ENCODE peak calls at places on chromosomes 6 and 20, in four cellular contexts. K is GM12878, Y is H1, L is HepG2. G is an unnamed sample.

GRCh38 chr6:127539292-127539691 is 20.2 kb upstream of the MTCL3 start:
- DNase-seq in Y (no peak), L (no peak), K (no peak), G (no peak)

GRCh38 chr6:104623052-104623690 is 236.5 kb downstream of the HACE1 start:
- DNase-seq in Y (no peak), K (no peak), L (no peak), G (no peak)

GRCh38 chr6:1958257-1958656 is 287.1 kb downstream of the GMDS start:
- DNase-seq in K (no peak), L (no peak), Y (no peak), G (no peak)

GRCh38 chr6:99330159-99330558 is 19.3 kb downstream of the FAXC start:
- DNase-seq in Y (no peak), K (peak), L (peak), G (peak)

GRCh38 chr6:106125925-106126435 is 39.8 kb downstream of the PRDM1 start:
- DNase-seq in Y (no peak), K (peak), L (no peak), G (peak)

GRCh38 chr20:33423141-33423834 is 20.3 kb downstream of the SNTA1 start:
- DNase-seq in K (no peak), Y (no peak), L (no peak), G (peak)

GRCh38 chr20:4544765-4545164 is 176.9 kb upstream of the PRND start:
- DNase-seq in Y (no peak), L (no peak), K (no peak), G (no peak)

GRCh38 chr20:34069341-34070078 is 42.5 kb downstream of the EIF2S2 start:
- DNase-seq in K (peak), Y (peak), L (peak), G (peak)

GRCh38 chr6:122079906-122080305 is 319.5 kb upstream of the HSF2 start:
- DNase-seq in Y (no peak), L (no peak), K (no peak), G (no peak)

GRCh38 chr6:27867941-27868705 is 44.1 kb downstream of the OR2B2 start:
- DNase-seq in K (no peak), Y (peak), L (no peak), G (no peak)

GRCh38 chr6:10769419-10769818 is 21.8 kb downstream of the TMEM14B start:
- DNase-seq in L (no peak), Y (no peak), K (no peak), G (no peak)

GRCh38 chr6:3268680-3269079 is 9.9 kb downstream of the PSMG4 start:
- DNase-seq in Y (no peak), L (no peak), K (no peak), G (no peak)

GRCh38 chr6:3351105-3351676 is 92.4 kb downstream of the PSMG4 start:
- DNase-seq in Y (no peak), K (no peak), L (no peak), G (peak)

GRCh38 chr6:16762265-16762546 is 946 bp upstream of the ATXN1 start:
- DNase-seq in L (no peak), Y (no peak), K (no peak), G (no peak)

GRCh38 chr6:38730136-38730862 is 15.2 kb downstream of the DNAH8 start:
- DNase-seq in K (no peak), L (no peak), Y (no peak), G (no peak)

GRCh38 chr20:51128198-51128597 is 105.3 kb upstream of the KCNG1 start:
- DNase-seq in K (no peak), L (no peak), Y (no peak), G (no peak)

GRCh38 chr6:19354181-19354580 is 483.0 kb upstream of the ID4 start:
- DNase-seq in K (no peak), Y (no peak), L (no peak), G (no peak)

GRCh38 chr6:47733879-47734558 is 35.6 kb downstream of the ADGRF4 start:
- DNase-seq in K (peak), Y (no peak), L (peak), G (peak)

GRCh38 chr6:118993803-118994231 is 58.9 kb upstream of the MCM9 start:
- DNase-seq in Y (no peak), K (no peak), L (peak), G (no peak)

GRCh38 chr6:53335224-53335994 is 13.3 kb downstream of the ELOVL5 start:
- DNase-seq in K (peak), Y (no peak), L (no peak), G (no peak)

GRCh38 chr6:151136141-151136755 is 103.5 kb upstream of the AKAP12 start:
- DNase-seq in Y (no peak), K (no peak), L (peak), G (no peak)

GRCh38 chr6:83231146-83231545 is 38.0 kb downstream of the RWDD2A start:
- DNase-seq in Y (no peak), L (no peak), K (no peak), G (no peak)

GRCh38 chr20:15834857-15835256 is 738.4 kb downstream of the KIF16B start:
- DNase-seq in K (no peak), L (no peak), Y (no peak), G (no peak)

GRCh38 chr6:2554651-2555050 is 196.1 kb downstream of the MYLK4 start:
- DNase-seq in L (no peak), K (no peak), Y (no peak), G (no peak)

GRCh38 chr6:11120273-11121005 is 8.9 kb upstream of the ERVFRD-1 start:
- DNase-seq in K (no peak), Y (no peak), L (no peak), G (no peak)

GRCh38 chr20:57716202-57716601 is 6.4 kb upstream of the PMEPA1 start:
- DNase-seq in Y (no peak), L (no peak), K (no peak), G (no peak)

GRCh38 chr20:17849901-17850673 is 118.5 kb downstream of the SNX5 start:
- DNase-seq in L (peak), Y (no peak), K (no peak), G (no peak)

GRCh38 chr6:15715060-15715459 is 52.2 kb upstream of the DTNBP1 start:
- DNase-seq in Y (no peak), K (no peak), L (no peak), G (no peak)

GRCh38 chr6:36839819-36840379 is 655 bp upstream of the CPNE5 start:
- DNase-seq in Y (peak), L (no peak), K (no peak), G (peak)

GRCh38 chr6:113586966-113587699 is 270.0 kb upstream of the MARCKS start:
- DNase-seq in Y (no peak), K (no peak), L (no peak), G (no peak)

GRCh38 chr6:39755231-39755630 is 30.0 kb upstream of the KIF6 start:
- DNase-seq in L (no peak), Y (no peak), K (no peak), G (no peak)

GRCh38 chr6:63882208-63882607 is 246.6 kb downstream of the PHF3 start:
- DNase-seq in Y (no peak), K (no peak), L (peak), G (no peak)

GRCh38 chr20:57717797-57718196 is 8.0 kb upstream of the PMEPA1 start:
- DNase-seq in Y (no peak), L (no peak), K (no peak), G (no peak)

GRCh38 chr6:162468326-162468725 is 259.2 kb downstream of the PRKN start:
- DNase-seq in K (no peak), L (no peak), Y (no peak), G (no peak)

GRCh38 chr6:116016846-116017545 is 43.7 kb downstream of the FRK start:
- DNase-seq in K (no peak), Y (no peak), L (peak), G (no peak)

GRCh38 chr6:139539852-139540251 is 165.4 kb upstream of the CITED2 start:
- DNase-seq in Y (no peak), L (peak), K (no peak), G (no peak)

GRCh38 chr20:51497542-51498467 is 44.7 kb downstream of the NFATC2 start:
- DNase-seq in Y (no peak), K (peak), L (no peak), G (no peak)

GRCh38 chr6:121485359-121485809 is 49.9 kb downstream of the GJA1 start:
- DNase-seq in Y (no peak), K (no peak), L (no peak), G (no peak)

GRCh38 chr6:88383183-88383582 is 217.0 kb upstream of the CNR1 start:
- DNase-seq in K (no peak), Y (no peak), L (no peak), G (no peak)

GRCh38 chr6:88388589-88388988 is 222.4 kb upstream of the CNR1 start:
- DNase-seq in Y (no peak), L (no peak), K (peak), G (no peak)
- TF ChIP-seq HDAC6 in Y (no peak), L (no peak), K (no peak), G (no peak)

GRCh38 chr20:9051508-9051907 is 17.4 kb upstream of the PLCB4 start:
- DNase-seq in K (no peak), L (peak), Y (no peak), G (peak)
- TF ChIP-seq EP300 in K (no peak), L (no peak), Y (no peak), G (no peak)

DNA sequence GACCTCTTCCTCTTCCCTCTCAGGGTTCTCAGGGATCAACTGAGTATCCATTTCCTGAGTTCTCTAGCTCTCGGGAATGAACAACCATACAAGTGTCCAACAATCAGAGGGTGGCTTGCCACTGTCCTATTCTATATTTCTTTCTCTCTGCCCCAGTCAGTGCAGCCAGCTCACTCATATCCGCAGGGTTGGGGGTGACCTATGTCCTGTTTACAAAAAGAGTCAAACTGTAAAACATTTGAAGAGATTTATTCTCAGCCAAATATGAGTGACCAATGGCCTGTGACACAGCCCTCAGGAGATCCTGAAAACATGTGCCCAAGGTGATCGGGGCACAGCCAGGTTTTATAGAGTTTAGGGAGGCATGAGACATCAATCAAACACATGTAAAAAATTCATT is 10.8 kb upstream of the BTN3A2 start:
- DNase-seq in L (no peak), K (no peak), Y (no peak), G (no peak)
- TF ChIP-seq HDAC6 in L (no peak), K (no peak), Y (no peak), G (no peak)

DNA sequence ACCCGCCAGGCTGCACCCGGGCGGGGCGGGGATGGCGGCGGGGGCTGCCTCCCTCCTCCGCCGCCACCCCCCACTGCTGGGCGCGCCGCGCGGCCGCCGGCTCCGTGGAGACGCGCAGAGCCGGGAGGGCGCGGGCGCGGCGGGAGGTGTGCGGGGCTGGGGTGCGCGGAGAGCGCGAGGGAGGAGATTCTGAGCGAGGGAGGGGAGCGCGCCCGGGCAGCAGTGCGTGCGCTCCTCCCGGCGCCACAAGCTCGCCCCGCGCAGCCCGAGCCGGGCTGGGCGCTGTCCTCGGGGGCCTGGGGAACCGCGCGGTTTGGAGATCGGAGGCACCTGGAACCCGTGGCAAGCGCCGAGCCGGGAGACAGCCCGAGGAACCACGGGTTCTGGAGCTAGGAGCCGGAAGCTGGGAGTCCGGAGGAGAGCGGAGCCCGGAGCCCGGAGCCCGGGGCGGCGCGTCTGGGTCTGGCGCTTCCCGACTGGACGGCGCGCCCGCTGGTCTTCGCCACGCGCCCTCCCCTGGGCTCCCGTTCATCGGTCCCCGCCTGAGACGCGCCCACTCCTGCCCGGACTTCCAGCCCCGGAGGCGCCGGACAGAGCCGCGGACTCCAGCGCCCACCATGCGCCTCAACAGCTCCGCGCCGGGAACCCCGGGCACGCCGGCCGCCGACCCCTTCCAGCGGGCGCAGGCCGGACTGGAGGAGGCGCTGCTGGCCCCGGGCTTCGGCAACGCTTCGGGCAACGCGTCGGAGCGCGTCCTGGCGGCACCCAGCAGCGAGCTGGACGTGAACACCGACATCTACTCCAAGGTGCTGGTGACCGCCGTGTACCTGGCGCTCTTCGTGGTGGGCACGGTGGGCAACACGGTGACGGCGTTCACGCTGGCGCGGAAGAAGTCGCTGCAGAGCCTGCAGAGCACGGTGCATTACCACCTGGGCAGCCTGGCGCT is at the start of gene NTSR1:
- DNase-seq in Y (peak), K (no peak), L (no peak), G (no peak)
- TF ChIP-seq EP300 in Y (no peak), K (no peak), L (no peak), G (no peak)

DNA sequence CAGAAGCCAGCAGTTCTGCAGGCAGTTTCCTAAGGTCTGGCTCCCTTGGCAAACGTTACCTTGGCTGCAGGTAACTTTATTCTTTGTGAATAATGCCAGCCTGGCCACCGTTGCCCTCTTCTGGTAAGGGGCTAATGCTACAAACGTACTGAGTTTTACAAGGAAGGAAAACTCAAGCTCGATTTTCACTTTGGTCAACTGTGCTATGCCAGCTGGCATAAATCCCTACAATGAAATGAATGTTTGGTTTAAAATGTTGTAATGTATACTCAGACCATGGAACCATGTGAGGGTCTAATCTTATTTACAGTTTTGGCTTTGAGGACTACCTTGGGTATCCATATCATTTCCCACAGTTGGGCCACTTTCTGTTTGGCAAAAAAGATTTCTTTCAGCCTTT is 101.4 kb downstream of the SLX4IP start:
- DNase-seq in K (no peak), L (peak), Y (no peak), G (no peak)
- TF ChIP-seq HDAC6 in K (no peak), L (no peak), Y (no peak), G (no peak)

G was measured in K562.